ENCODE peak calls at places on chromosomes 6 and 20, in ten cellular contexts. Q is fibroblast of lung, B is AG04450, V is Peyer's patch, K is SJSA1, W is tibial nerve, F is hepatocyte, A is upper lobe of right lung, C is IMR-90, Z is heart right ventricle. U is an unnamed sample. For H3K27me3, the result is how much of the 10 kb centered on the place peaks cover.

GRCh38 chr20:51526105-51526470 is 16.4 kb downstream of the NFATC2 start:
- DNase-seq in Q (no peak), B (no peak), V (no peak), K (no peak), W (no peak), F (no peak), A (no peak), C (no peak), Z (no peak), U (no peak)

GRCh38 chr20:1875762-1876161 is 19.4 kb upstream of the SIRPA start:
- DNase-seq in Q (no peak), B (no peak), V (no peak), K (peak), W (no peak), F (no peak), A (no peak), C (no peak), Z (no peak), U (peak)

GRCh38 chr6:18503588-18504231 is 116.6 kb downstream of the RNF144B start:
- DNase-seq in Q (peak), B (peak), V (peak), K (peak), W (peak), F (peak), A (no peak), C (peak), Z (no peak), U (peak)

GRCh38 chr6:50994026-50994720 is 175.5 kb downstream of the TFAP2B start:
- DNase-seq in Q (no peak), B (no peak), V (no peak), K (no peak), W (no peak), F (no peak), A (no peak), C (no peak), Z (no peak), U (no peak)

GRCh38 chr6:168130683-168131371 is 51.8 kb upstream of the FRMD1 start:
- DNase-seq in Q (no peak), B (no peak), V (no peak), K (peak), W (no peak), F (no peak), A (no peak), C (no peak), Z (no peak), U (no peak)

GRCh38 chr6:18997375-18997826 is 610.3 kb downstream of the RNF144B start:
- DNase-seq in Q (peak), B (no peak), V (no peak), K (no peak), W (no peak), F (peak), A (no peak), C (peak), Z (no peak), U (no peak)

GRCh38 chr6:157756708-157757429 is 66.2 kb upstream of the SNX9 start:
- DNase-seq in Q (peak), B (peak), V (peak), K (peak), W (peak), F (peak), A (peak), C (peak), Z (peak), U (peak)

GRCh38 chr20:58981564-58982364 is 708 bp downstream of the NELFCD start:
- DNase-seq in Q (no peak), B (no peak), V (peak), K (no peak), W (no peak), F (peak), A (no peak), C (peak), Z (no peak), U (no peak)

GRCh38 chr20:45735988-45736387 is 13.8 kb downstream of the SPINT4 start:
- DNase-seq in Q (no peak), B (no peak), V (no peak), K (no peak), W (no peak), F (no peak), A (no peak), C (no peak), Z (no peak), U (no peak)

GRCh38 chr20:45044084-45044573 is 56.8 kb downstream of the KCNS1 start:
- DNase-seq in Q (peak), B (peak), V (no peak), K (peak), W (no peak), F (peak), A (no peak), C (peak), Z (no peak), U (peak)

GRCh38 chr6:680666-681374 is 12.1 kb downstream of the EXOC2 start:
- DNase-seq in Q (no peak), B (no peak), V (no peak), K (no peak), W (no peak), F (no peak), A (no peak), C (no peak), Z (no peak), U (peak)

GRCh38 chr6:35311390-35312075 is 13.9 kb downstream of the DEF6 start:
- DNase-seq in Q (no peak), B (no peak), V (peak), K (no peak), W (no peak), F (no peak), A (no peak), C (no peak), Z (no peak), U (no peak)

DNA sequence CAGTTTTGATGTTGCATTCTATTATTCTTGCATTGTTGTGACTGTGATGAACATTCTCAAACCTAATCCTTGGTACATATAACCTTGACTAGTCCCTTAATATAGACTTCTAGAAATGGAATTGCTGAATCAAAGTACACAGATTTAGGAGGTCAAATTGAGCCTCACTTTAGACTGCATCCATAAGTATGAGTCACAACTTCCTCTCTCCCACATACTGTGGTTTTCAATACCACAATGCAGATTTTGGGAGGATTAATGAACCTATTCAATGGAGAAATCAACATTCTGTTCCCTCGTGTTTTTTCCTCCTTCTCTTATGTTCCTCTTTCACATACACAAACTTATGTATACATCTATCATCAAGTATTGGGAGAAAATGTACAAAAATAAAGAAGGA is 212.4 kb downstream of the MOXD1 start:
- DNase-seq in Q (peak), B (no peak), V (no peak), K (no peak), W (no peak), F (no peak), A (no peak), C (peak), Z (no peak), U (peak)
- H3K27me3 ChIP-seq in Q (under half), B (under half), V (under half), K (under half), W (under half), F (under half), A (under half), C (under half), Z (under half), U (under half)

GRCh38 chr6:143506199-143506598 is 5.3 kb downstream of the FUCA2 start:
- DNase-seq in Q (no peak), B (no peak), V (no peak), K (no peak), W (no peak), F (no peak), A (no peak), C (no peak), Z (no peak), U (no peak)

GRCh38 chr6:143505537-143505936 is 6.0 kb downstream of the FUCA2 start:
- DNase-seq in Q (no peak), B (no peak), V (no peak), K (no peak), W (no peak), F (no peak), A (no peak), C (no peak), Z (no peak), U (no peak)

GRCh38 chr6:143504369-143504768 is 7.2 kb downstream of the FUCA2 start:
- DNase-seq in Q (no peak), B (no peak), V (no peak), K (no peak), W (no peak), F (no peak), A (no peak), C (peak), Z (no peak), U (no peak)

GRCh38 chr6:143506620-143507019 is 4.9 kb downstream of the FUCA2 start:
- DNase-seq in Q (no peak), B (no peak), V (no peak), K (no peak), W (no peak), F (no peak), A (no peak), C (no peak), Z (no peak), U (no peak)

DNA sequence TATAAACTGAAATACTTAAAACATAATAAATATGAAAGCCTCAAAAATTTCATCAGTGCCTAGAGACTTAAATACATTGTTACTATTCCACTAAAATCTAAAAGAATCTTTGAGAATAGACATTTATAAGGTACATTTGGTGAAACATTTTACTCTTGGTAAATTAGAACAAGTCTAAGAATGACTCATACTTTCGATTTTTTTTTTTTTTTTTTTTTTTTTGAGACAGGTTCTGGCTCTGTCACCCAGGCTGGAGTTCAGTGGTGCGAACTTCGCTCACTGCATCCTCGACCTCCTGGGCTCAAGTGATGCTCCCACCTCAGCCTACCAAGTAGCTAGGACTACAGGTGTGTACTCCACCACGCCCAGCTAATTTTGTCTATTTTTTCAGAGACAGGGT is 6.4 kb downstream of the FUCA2 start:
- DNase-seq in Q (no peak), B (no peak), V (no peak), K (no peak), W (no peak), F (no peak), A (no peak), C (no peak), Z (no peak), U (no peak)
- H3K27me3 ChIP-seq in Q (under half), B (under half), V (under half), K (under half), W (under half), F (under half), A (under half), C (under half), Z (under half), U (under half)

GRCh38 chr6:3233321-3233720 is 5.9 kb upstream of the TUBB2B start:
- DNase-seq in Q (no peak), B (no peak), V (no peak), K (no peak), W (no peak), F (no peak), A (no peak), C (no peak), Z (no peak), U (no peak)

GRCh38 chr6:3239110-3239830 is 11.8 kb upstream of the TUBB2B start:
- DNase-seq in Q (no peak), B (no peak), V (no peak), K (no peak), W (no peak), F (no peak), A (no peak), C (no peak), Z (no peak), U (no peak)

GRCh38 chr6:3235486-3235885 is 8.0 kb upstream of the TUBB2B start:
- DNase-seq in Q (no peak), B (no peak), V (no peak), K (no peak), W (no peak), F (no peak), A (no peak), C (no peak), Z (no peak), U (no peak)

GRCh38 chr6:3237761-3238662 is 10.6 kb upstream of the TUBB2B start:
- DNase-seq in Q (no peak), B (no peak), V (no peak), K (no peak), W (no peak), F (no peak), A (no peak), C (no peak), Z (no peak), U (no peak)

DNA sequence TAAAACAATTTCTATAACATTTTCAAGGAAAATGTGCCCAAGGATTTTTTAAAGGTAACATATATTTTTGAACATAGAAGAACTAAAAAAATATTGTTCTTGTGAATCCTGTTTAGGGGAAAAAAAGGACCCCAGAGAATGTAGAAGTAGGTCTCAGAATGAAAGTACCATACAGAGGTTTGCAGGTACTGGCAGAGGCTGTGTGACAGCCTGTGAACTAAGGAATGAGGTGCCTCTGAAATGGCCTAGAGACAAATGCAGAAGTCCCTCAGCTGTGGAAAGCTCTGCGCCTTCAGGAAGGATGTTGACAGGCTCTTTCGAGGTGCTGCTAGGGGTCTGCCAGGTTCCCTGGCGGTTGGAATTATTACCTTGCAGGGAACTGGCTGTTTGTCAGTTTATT is 8.5 kb upstream of the TUBB2B start:
- DNase-seq in Q (no peak), B (no peak), V (no peak), K (no peak), W (no peak), F (no peak), A (no peak), C (no peak), Z (no peak), U (no peak)
- H3K27me3 ChIP-seq in Q (under half), B (half or more), V (under half), K (under half), W (under half), F (under half), A (under half), C (under half), Z (under half), U (half or more)

DNA sequence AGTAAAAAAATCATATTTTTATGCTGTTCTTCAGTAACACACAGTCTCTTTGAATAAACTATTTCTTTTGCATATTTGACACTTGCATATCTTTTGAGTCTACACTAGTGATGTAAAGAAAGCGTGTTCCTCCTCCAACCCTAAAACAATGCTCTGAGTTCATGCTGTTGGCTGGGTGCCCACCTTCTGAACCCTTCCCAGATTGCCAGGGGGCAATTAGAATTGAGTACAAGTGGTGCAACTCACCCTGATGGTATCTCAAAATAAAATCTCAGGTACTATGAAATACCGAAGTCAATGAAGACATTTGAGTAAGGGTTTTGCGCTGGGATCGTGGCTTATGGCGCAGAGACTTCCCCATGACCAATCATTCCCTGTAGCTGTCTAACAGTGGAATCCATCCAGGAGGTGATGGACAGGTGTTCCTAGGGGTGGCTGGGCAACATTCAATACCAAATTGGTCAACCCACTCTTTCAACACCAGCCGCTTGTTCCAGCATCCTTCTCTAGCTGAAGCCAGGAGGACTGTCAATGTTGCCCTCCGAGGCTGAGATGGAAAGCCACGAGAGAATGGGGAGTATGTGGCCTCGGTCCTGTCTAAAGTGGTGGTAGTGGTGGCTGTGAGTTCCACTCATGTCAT is 94.4 kb upstream of the ZNFX1 start:
- DNase-seq in Q (no peak), B (no peak), V (no peak), K (no peak), W (no peak), F (no peak), A (no peak), C (no peak), Z (no peak), U (peak)
- H3K27me3 ChIP-seq in Q (under half), B (half or more), V (under half), K (under half), W (under half), F (under half), A (under half), C (under half), Z (under half), U (half or more)

GRCh38 chr6:77467038-77467437 is 3.7 kb upstream of the HTR1B start:
- DNase-seq in Q (peak), B (no peak), V (no peak), K (no peak), W (no peak), F (peak), A (peak), C (peak), Z (no peak), U (peak)
- H3K27me3 ChIP-seq in Q (under half), B (under half), V (under half), K (under half), W (under half), F (under half), A (under half), C (under half), Z (half or more), U (under half)